ENCODE peak calls at places on chromosomes 5 and 9, in six cellular contexts. W is fibroblast of pulmonary artery, H is spleen, E is cardiac fibroblast, O is dorsolateral prefrontal cortex, K is DND-41. Y is an unnamed sample.

GRCh38 chr9:114824130-114824529 is 18.3 kb upstream of the TNFSF15 start:
- DNase-seq in O (no peak), H (no peak), K (no peak), E (peak), W (peak), Y (no peak)

GRCh38 chr5:144369001-144369400 is 198.3 kb downstream of the KCTD16 start:
- DNase-seq in E (no peak), H (no peak), O (no peak), W (no peak), K (no peak), Y (no peak)

GRCh38 chr5:26023361-26023760 is 1015.0 kb downstream of the CDH9 start:
- DNase-seq in E (no peak), O (no peak), W (no peak), K (no peak), H (no peak), Y (no peak)

GRCh38 chr5:13660072-13660471 is 284.4 kb downstream of the DNAH5 start:
- DNase-seq in E (peak), K (no peak), W (peak), H (no peak), O (no peak), Y (no peak)

GRCh38 chr5:180212363-180213255 is 3.6 kb upstream of the RASGEF1C start:
- DNase-seq in O (peak), K (no peak), W (peak), E (no peak), H (peak), Y (no peak)

GRCh38 chr9:33750307-33750838 is 45.0 kb upstream of the PRSS3 start:
- DNase-seq in K (no peak), H (no peak), E (no peak), O (no peak), W (no peak), Y (no peak)

GRCh38 chr9:136552117-136552685 is 6.4 kb upstream of the NOTCH1 start:
- DNase-seq in K (peak), O (no peak), H (no peak), W (peak), E (peak), Y (no peak)

GRCh38 chr5:166441-167372 is 24.6 kb upstream of the LRRC14B start:
- DNase-seq in K (no peak), E (no peak), H (peak), O (no peak), W (no peak), Y (no peak)

GRCh38 chr5:73417307-73418035 is 31.1 kb downstream of the FOXD1 start:
- DNase-seq in E (no peak), H (no peak), K (no peak), O (no peak), W (no peak), Y (no peak)

GRCh38 chr9:93451762-93452709 is 551 bp downstream of the FAM120A start:
- DNase-seq in H (peak), K (peak), W (peak), E (peak), O (peak), Y (no peak)

GRCh38 chr9:133135193-133135745 is 14.2 kb upstream of the RALGDS start:
- DNase-seq in E (peak), H (no peak), K (no peak), W (peak), O (no peak), Y (no peak)

GRCh38 chr5:61631438-61631941 is 299.4 kb downstream of the ZSWIM6 start:
- DNase-seq in O (peak), E (peak), W (peak), H (no peak), K (no peak), Y (no peak)

GRCh38 chr5:132063090-132063911 is 2.8 kb downstream of the IL3 start:
- DNase-seq in W (peak), O (peak), K (peak), H (peak), E (peak), Y (peak)

GRCh38 chr9:89746385-89747116 is 141.7 kb downstream of the GADD45G start:
- DNase-seq in H (no peak), O (no peak), K (no peak), W (peak), E (no peak), Y (no peak)

GRCh38 chr5:67047180-67047579 is 149.4 kb downstream of the CD180 start:
- DNase-seq in E (no peak), K (no peak), O (no peak), W (no peak), H (no peak), Y (no peak)

GRCh38 chr5:170333161-170333909 is 35.8 kb upstream of the LCP2 start:
- DNase-seq in O (no peak), W (no peak), E (no peak), K (peak), H (peak), Y (no peak)

GRCh38 chr5:175494271-175495183 is 16.2 kb downstream of the SFXN1 start:
- DNase-seq in H (no peak), O (no peak), K (no peak), E (peak), W (no peak), Y (no peak)

GRCh38 chr9:127971357-127972315 is 9.2 kb downstream of the EEIG1 start:
- DNase-seq in O (peak), E (no peak), K (no peak), H (no peak), W (no peak), Y (no peak)

GRCh38 chr9:113910036-113910639 is 34.0 kb downstream of the ZNF618 start:
- DNase-seq in K (no peak), E (no peak), H (no peak), O (no peak), W (no peak), Y (no peak)

GRCh38 chr5:38853753-38854470 is 8.1 kb downstream of the OSMR start:
- DNase-seq in E (peak), O (no peak), K (no peak), H (no peak), W (peak), Y (no peak)

GRCh38 chr5:56175465-56175864 is 57.7 kb downstream of the ANKRD55 start:
- DNase-seq in O (no peak), E (peak), H (no peak), K (no peak), W (peak), Y (no peak)

GRCh38 chr9:89048611-89049010 is 57.3 kb downstream of the S1PR3 start:
- DNase-seq in E (no peak), W (no peak), H (no peak), K (no peak), O (no peak), Y (no peak)

GRCh38 chr9:105251733-105252404 is 7.4 kb downstream of the SLC44A1 start:
- DNase-seq in W (no peak), O (no peak), K (no peak), E (no peak), H (no peak), Y (no peak)

GRCh38 chr5:133265720-133266575 is 214.1 kb downstream of the HSPA4 start:
- DNase-seq in E (no peak), H (peak), O (no peak), W (no peak), K (no peak), Y (no peak)

GRCh38 chr9:94783121-94783664 is 56.7 kb downstream of the AOPEP start:
- DNase-seq in H (no peak), E (peak), W (peak), O (peak), K (peak), Y (no peak)

GRCh38 chr9:79104216-79104615 is 467.5 kb upstream of the TLE4 start:
- DNase-seq in O (no peak), K (no peak), E (no peak), W (no peak), H (no peak), Y (no peak)

GRCh38 chr5:107219993-107220392 is 450.7 kb downstream of the EFNA5 start:
- DNase-seq in E (no peak), K (no peak), W (no peak), O (no peak), H (no peak), Y (no peak)

GRCh38 chr9:16458696-16459420 is 411.6 kb downstream of the BNC2 start:
- DNase-seq in W (peak), K (no peak), E (peak), H (no peak), O (no peak), Y (peak)

GRCh38 chr5:131994533-131995226 is 16.8 kb downstream of the ACSL6 start:
- DNase-seq in K (peak), O (no peak), W (no peak), H (peak), E (no peak), Y (no peak)

DNA sequence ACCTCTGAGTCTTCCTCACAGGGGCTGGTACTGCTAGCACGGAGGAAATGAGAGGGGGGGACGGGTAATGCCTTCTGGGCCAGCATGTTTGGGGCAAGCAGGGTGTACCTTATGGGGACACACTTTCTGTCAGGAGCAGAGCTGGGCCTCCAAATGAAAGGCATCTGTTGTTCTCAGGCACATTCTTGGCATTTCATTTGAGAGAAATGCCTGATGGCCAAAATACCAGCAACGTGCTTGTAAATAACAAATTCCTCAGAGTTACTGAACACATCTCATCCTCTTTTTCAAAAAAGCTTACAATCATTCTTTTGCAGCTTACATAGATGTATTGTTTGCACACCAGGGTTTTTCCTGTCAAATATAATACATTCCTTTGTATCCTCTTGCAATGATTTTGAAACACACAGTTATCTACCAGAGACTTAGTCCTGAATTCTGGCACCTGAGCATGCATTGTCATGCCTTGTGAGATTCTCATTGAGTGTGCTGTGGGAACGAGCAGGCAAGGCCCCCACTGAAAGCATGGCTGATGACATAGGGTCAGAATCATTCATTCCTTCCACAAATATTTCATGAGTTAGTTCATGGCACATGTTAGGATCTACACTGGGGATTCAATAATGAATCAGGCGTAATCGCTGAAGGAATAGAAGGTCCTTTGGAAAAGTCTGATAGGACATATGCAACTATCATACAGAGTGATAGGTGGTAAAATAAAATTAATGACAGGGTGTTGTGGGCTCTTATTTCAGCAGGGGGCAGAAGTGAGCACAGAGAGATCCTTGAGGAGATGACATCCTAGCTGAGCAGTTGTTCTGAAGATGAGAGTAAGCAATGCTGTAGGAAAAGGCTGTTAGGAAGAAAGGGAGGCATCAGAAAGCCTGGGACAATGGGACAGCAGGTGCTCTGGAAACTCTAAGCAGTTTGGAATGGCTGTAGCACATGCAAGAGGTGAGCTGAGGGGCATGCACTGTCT is 260.9 kb upstream of the TUT7 start:
- DNase-seq in H (no peak), E (peak), W (peak), O (no peak), K (peak), Y (no peak)
- TF ChIP-seq CTCF in H (peak), E (peak), W (peak), O (peak), K (peak), Y (peak)

GRCh38 chr9:120289990-120290925 is 289.7 kb downstream of the CDK5RAP2 start:
- DNase-seq in K (no peak), O (no peak), E (peak), W (peak), H (no peak), Y (no peak)

GRCh38 chr9:120286530-120286929 is 293.4 kb downstream of the CDK5RAP2 start:
- DNase-seq in W (no peak), O (no peak), E (no peak), H (no peak), K (no peak), Y (no peak)

GRCh38 chr9:120291050-120291449 is 288.9 kb downstream of the CDK5RAP2 start:
- DNase-seq in W (no peak), E (no peak), H (no peak), O (no peak), K (no peak), Y (no peak)

GRCh38 chr9:120292606-120293005 is 287.4 kb downstream of the CDK5RAP2 start:
- DNase-seq in H (no peak), K (no peak), W (no peak), O (no peak), E (no peak), Y (no peak)

GRCh38 chr9:120289091-120289490 is 290.9 kb downstream of the CDK5RAP2 start:
- DNase-seq in O (no peak), E (no peak), K (no peak), W (no peak), H (no peak), Y (no peak)
- H3K4me3 ChIP-seq in O (no peak), E (no peak), K (no peak), W (no peak), H (no peak), Y (no peak)

DNA sequence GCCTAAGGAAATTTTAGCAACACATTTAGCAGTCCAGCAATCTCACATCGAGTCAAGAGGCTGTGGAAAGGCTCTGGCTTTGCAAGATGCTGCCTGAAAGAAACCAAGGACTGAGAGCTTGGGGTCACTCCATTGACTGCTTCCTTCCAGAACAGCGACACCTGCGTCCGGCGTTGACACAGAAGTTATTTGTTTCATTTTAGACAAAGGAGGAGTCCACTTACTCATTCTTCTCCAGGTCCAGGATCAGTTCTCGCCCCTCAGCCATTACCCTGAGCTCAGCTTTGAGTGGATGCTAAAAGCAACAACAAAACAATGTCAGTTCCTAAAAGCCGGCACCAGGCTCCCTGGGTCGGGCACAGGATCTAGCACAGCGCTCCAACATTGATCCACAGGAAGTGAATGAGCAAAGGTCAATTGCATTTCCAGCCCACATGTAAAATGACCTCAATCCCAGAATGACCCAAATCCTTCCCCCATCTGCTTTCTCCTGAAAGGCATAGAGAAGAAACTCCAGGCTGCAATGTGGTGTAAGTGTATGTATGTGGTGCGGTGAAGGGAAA is 11.3 kb downstream of the ADAM19 start:
- DNase-seq in H (no peak), O (no peak), E (no peak), W (peak), K (no peak), Y (no peak)
- TF ChIP-seq CTCF in H (peak), O (no peak), E (no peak), W (peak), K (no peak), Y (no peak)

GRCh38 chr9:38024036-38024681 is 44.9 kb downstream of the SHB start:
- DNase-seq in E (peak), W (peak), H (no peak), O (peak), K (no peak), Y (no peak)
- H3K4me3 ChIP-seq in E (no peak), W (no peak), H (no peak), O (no peak), K (no peak), Y (no peak)

DNA sequence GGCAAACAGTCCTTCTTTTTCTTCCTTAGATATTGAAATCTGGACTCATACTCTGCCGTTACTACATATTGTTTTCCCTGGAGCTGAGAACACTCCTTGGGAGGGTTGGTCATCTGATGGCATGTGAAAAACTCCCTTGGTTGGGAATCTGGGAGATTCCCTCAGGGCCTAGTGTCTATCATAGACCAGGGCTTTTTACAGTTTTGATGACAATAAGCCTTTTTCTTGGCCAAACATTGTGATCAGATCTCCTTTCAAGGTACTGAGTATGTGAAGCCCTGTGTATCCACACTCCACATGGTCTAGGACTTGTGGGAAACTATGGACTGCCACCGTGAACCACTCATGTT is 32.9 kb downstream of the TMEM252 start:
- DNase-seq in E (no peak), H (no peak), W (no peak), K (no peak), O (no peak), Y (no peak)
- TF ChIP-seq CTCF in E (no peak), H (no peak), W (no peak), K (no peak), O (no peak), Y (no peak)

GRCh38 chr5:10583663-10584572 is 20.0 kb downstream of the ANKRD33B start:
- DNase-seq in H (peak), K (peak), W (no peak), E (no peak), O (no peak), Y (no peak)
- H3K4me3 ChIP-seq in H (no peak), K (no peak), W (no peak), E (no peak), O (no peak), Y (no peak)

GRCh38 chr9:81971727-81972126 is 16.8 kb upstream of the SPATA31D1 start:
- DNase-seq in E (no peak), H (no peak), W (no peak), O (no peak), K (no peak), Y (no peak)

GRCh38 chr9:81974764-81975163 is 13.8 kb upstream of the SPATA31D1 start:
- DNase-seq in E (no peak), H (no peak), O (no peak), W (no peak), K (no peak), Y (no peak)

GRCh38 chr9:81964216-81965171 is 21.2 kb downstream of the SPATA31D3 start:
- DNase-seq in W (peak), H (no peak), O (no peak), K (no peak), E (peak), Y (no peak)

GRCh38 chr9:81968026-81968425 is 20.5 kb upstream of the SPATA31D1 start:
- DNase-seq in W (no peak), H (no peak), O (no peak), K (no peak), E (no peak), Y (no peak)

GRCh38 chr9:81969971-81970370 is 18.6 kb upstream of the SPATA31D1 start:
- DNase-seq in W (peak), O (no peak), K (no peak), H (no peak), E (peak), Y (no peak)
- TF ChIP-seq CTCF in W (no peak), O (no peak), K (no peak), H (no peak), E (no peak), Y (no peak)

GRCh38 chr9:74653437-74654080 is 156.4 kb downstream of the RORB start:
- DNase-seq in W (no peak), K (no peak), H (no peak), E (no peak), O (no peak), Y (no peak)
- H3K4me3 ChIP-seq in W (no peak), K (no peak), H (no peak), E (no peak), O (no peak), Y (no peak)

GRCh38 chr5:11617080-11617479 is 287.2 kb downstream of the CTNND2 start:
- DNase-seq in K (no peak), E (no peak), O (no peak), W (no peak), H (no peak), Y (no peak)

GRCh38 chr5:11620172-11620571 is 284.1 kb downstream of the CTNND2 start:
- DNase-seq in E (no peak), W (no peak), O (no peak), H (no peak), K (no peak), Y (no peak)

GRCh38 chr5:11622785-11623184 is 281.5 kb downstream of the CTNND2 start:
- DNase-seq in W (no peak), E (no peak), K (no peak), O (no peak), H (no peak), Y (no peak)

DNA sequence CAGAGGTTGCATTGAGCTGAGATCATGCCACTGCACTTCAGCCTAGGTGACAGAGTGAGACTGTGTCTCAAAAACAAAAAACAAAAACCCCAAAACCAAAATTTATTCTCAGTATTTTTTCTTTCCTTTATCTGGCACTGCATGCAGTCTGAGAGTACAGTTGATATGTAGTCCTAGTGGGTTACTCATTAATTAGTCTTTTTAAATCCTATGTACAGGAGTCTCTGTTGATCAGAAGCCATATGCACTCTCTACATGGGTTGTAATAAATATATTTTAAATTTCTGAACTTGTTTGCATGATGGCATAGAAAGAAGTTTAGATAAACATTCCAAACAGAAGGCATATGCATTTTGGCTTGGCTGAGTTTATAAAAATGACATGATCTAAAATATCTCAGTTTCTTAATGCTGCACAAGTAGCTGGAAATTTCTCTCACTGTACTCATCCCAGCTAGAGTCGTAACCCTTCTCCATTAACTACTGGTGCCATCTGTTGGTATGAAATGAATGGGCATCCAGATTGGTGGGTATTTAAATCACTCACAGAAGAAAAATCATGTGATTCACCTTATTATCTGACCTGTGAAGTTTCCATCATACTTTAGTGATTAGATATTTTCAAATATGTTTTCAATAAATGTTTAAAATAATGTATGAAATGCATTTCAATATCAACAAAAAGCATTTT is 284.8 kb downstream of the CTNND2 start:
- DNase-seq in W (no peak), O (no peak), K (no peak), E (no peak), H (no peak), Y (no peak)
- TF ChIP-seq CTCF in W (no peak), O (peak), K (peak), E (no peak), H (no peak), Y (no peak)